ENCODE peak calls at places on chromosomes 4 and X, in eight cellular contexts. R is activated CD4-positive, alpha-beta T cell treated with anti-CD3 and anti-CD28 coated beads for 24 hours; T is GOT3; U is islet precursor cell; V is KBM-7; O is AG04449; M is activated naive CD4-positive, alpha-beta T cell treated with Interleukin-2 at 50 U/mL for 16 hours; P is aorta. S is an unnamed sample.

GRCh38 chrX:109840585-109840984 is 107.5 kb upstream of the ACSL4 start:
- DNase-seq in U (peak), T (no peak), R (no peak), V (peak), P (no peak), M (no peak), O (peak), S (no peak)

GRCh38 chr4:84673475-84674230 is 90.7 kb downstream of the CDS1 start:
- DNase-seq in T (no peak), R (no peak), P (no peak), O (peak), M (no peak), V (no peak), U (no peak), S (no peak)

GRCh38 chr4:17934286-17934685 is 87.3 kb downstream of the LCORL start:
- DNase-seq in P (no peak), U (no peak), M (no peak), R (no peak), V (no peak), O (no peak), T (no peak), S (no peak)

GRCh38 chr4:102429553-102429952 is 71.6 kb upstream of the NFKB1 start:
- DNase-seq in U (peak), M (no peak), R (no peak), V (no peak), T (no peak), O (peak), P (no peak), S (no peak)

GRCh38 chr4:69832326-69833030 is 27.5 kb downstream of the SULT1E1 start:
- DNase-seq in O (no peak), V (peak), R (no peak), T (no peak), P (no peak), U (no peak), M (no peak), S (peak)

GRCh38 chrX:125826080-125826479 is 340.0 kb downstream of the DCAF12L2 start:
- DNase-seq in U (no peak), T (no peak), V (peak), M (no peak), O (no peak), P (no peak), R (no peak), S (no peak)

GRCh38 chr4:28948501-28948900 is 1771.7 kb upstream of the PCDH7 start:
- DNase-seq in T (no peak), O (no peak), P (no peak), R (no peak), U (no peak), M (no peak), V (no peak), S (no peak)

GRCh38 chr4:130563185-130563890 is 1467.4 kb downstream of the C4orf33 start:
- DNase-seq in U (peak), V (no peak), T (peak), O (no peak), P (peak), R (no peak), M (no peak), S (no peak)

GRCh38 chrX:46268429-46268828 is 276.8 kb downstream of the ZNF674 start:
- DNase-seq in M (no peak), P (no peak), R (no peak), V (peak), T (no peak), U (no peak), O (no peak), S (peak)

GRCh38 chr4:122758033-122758432 is 25.5 kb downstream of the BBS12 start:
- DNase-seq in T (no peak), P (no peak), V (peak), R (no peak), O (no peak), U (no peak), M (no peak), S (no peak)

GRCh38 chr4:104334410-104334809 is 160.3 kb downstream of the CXXC4 start:
- DNase-seq in U (no peak), O (no peak), V (no peak), T (no peak), R (no peak), M (no peak), P (no peak), S (no peak)

GRCh38 chr4:26204911-26205368 is 115.9 kb upstream of the RBPJ start:
- DNase-seq in V (no peak), U (no peak), M (no peak), T (no peak), O (no peak), P (no peak), R (no peak), S (no peak)

GRCh38 chr4:26074672-26075071 is 160.7 kb downstream of the SMIM20 start:
- DNase-seq in M (peak), T (no peak), P (no peak), R (peak), U (no peak), V (peak), O (no peak), S (no peak)

GRCh38 chr4:78551420-78552351 is at the start of gene ANXA3:
- DNase-seq in V (no peak), U (peak), P (peak), M (no peak), O (no peak), R (no peak), T (no peak), S (peak)

GRCh38 chrX:151478052-151478451 is 81.0 kb downstream of the VMA21 start:
- DNase-seq in U (no peak), R (no peak), V (no peak), M (no peak), T (no peak), O (no peak), P (no peak), S (no peak)

GRCh38 chr4:91288702-91289311 is 1015.0 kb upstream of the GRID2 start:
- DNase-seq in O (no peak), V (no peak), P (no peak), T (no peak), U (no peak), R (no peak), M (no peak), S (no peak)

GRCh38 chrX:116417968-116418367 is 18.4 kb upstream of the SLC6A14 start:
- DNase-seq in P (no peak), V (no peak), R (no peak), U (no peak), M (no peak), O (no peak), T (no peak), S (no peak)

GRCh38 chr4:4339504-4340085 is 47.3 kb upstream of the NSG1 start:
- DNase-seq in P (peak), M (no peak), T (no peak), U (peak), R (no peak), V (no peak), O (no peak), S (no peak)

GRCh38 chr4:40307627-40308497 is 27.3 kb upstream of the CHRNA9 start:
- DNase-seq in V (peak), U (no peak), M (peak), O (no peak), P (no peak), T (no peak), R (peak), S (no peak)

GRCh38 chr4:122602277-122603142 is 18.4 kb downstream of the IL21 start:
- DNase-seq in T (no peak), M (no peak), P (no peak), V (peak), O (no peak), R (no peak), U (no peak), S (no peak)

GRCh38 chrX:128106630-128107029 is 54.4 kb upstream of the ACTRT1 start:
- DNase-seq in U (no peak), M (no peak), T (no peak), P (no peak), V (peak), O (no peak), R (no peak), S (no peak)

GRCh38 chr4:141676087-141676486 is 39.7 kb downstream of the IL15 start:
- DNase-seq in T (no peak), U (no peak), P (no peak), V (no peak), R (no peak), O (no peak), M (no peak), S (no peak)

S was measured in CMK.